ENCODE peak calls at places on chromosomes 12 and 14, in six cellular contexts. P, F, W, M, X and C are unnamed samples.
A peak's percentile ranks its signal among the peaks of the same experiment; 100 is the strongest.

GRCh38 chr12:88707800-88708199 is 127.5 kb upstream of the KITLG start:
- DNase-seq in P (no peak), F (no peak), W (no peak), M (no peak), X (no peak), C (no peak)

GRCh38 chr12:93626160-93626559 is 51.0 kb upstream of the CRADD start:
- DNase-seq in P (no peak), F (no peak), W (no peak), M (no peak), X (peak; percentile 35), C (no peak)

GRCh38 chr12:49263400-49263763 is 1.5 kb upstream of the TUBA1C start:
- DNase-seq in P (no peak), F (no peak), W (no peak), M (no peak), X (no peak), C (no peak)

GRCh38 chr14:63991833-63992232 is 139.0 kb downstream of the SYNE2 start:
- DNase-seq in P (no peak), F (no peak), W (no peak), M (no peak), X (no peak), C (no peak)

GRCh38 chr12:4894019-4894418 is 15.7 kb upstream of the KCNA1 start:
- DNase-seq in P (no peak), F (no peak), W (no peak), M (no peak), X (no peak), C (no peak)

GRCh38 chr14:50089213-50089612 is 27.2 kb downstream of the VCPKMT start:
- DNase-seq in P (no peak), F (no peak), W (no peak), M (no peak), X (no peak), C (no peak)

GRCh38 chr12:59708484-59708883 is 112.7 kb downstream of the SLC16A7 start:
- DNase-seq in P (no peak), F (no peak), W (no peak), M (peak; percentile 43), X (peak; percentile 30), C (no peak)

GRCh38 chr12:76799362-76799761 is 35.4 kb downstream of the ZDHHC17 start:
- DNase-seq in P (no peak), F (no peak), W (no peak), M (no peak), X (peak; percentile 44), C (no peak)

GRCh38 chr14:69682607-69683263 is 71.3 kb downstream of the SUSD6 start:
- DNase-seq in P (peak; percentile 34), F (no peak), W (no peak), M (peak; percentile 54), X (peak; percentile 55), C (no peak)

GRCh38 chr14:75470238-75470797 is 42.5 kb downstream of the JDP2 start:
- DNase-seq in P (no peak), F (no peak), W (peak; percentile 61), M (no peak), X (no peak), C (no peak)

GRCh38 chr12:12786371-12786715 is 884 bp downstream of the APOLD1 start:
- DNase-seq in P (peak; percentile 68), F (no peak), W (no peak), M (no peak), X (no peak), C (no peak)

GRCh38 chr12:132099739-132100138 is 44.4 kb downstream of the DDX51 start:
- DNase-seq in P (no peak), F (no peak), W (no peak), M (no peak), X (no peak), C (no peak)
- H3K36me3 ChIP-seq in P (peaks cover 12% of the 10 kb centered on the region), F (no peaks in the 10 kb centered on the region), W (peaks cover 13% of the 10 kb centered on the region), M (peaks cover 8% of the 10 kb centered on the region), X (peaks cover 2% of the 10 kb centered on the region), C (peaks cover 77% of the 10 kb centered on the region)

GRCh38 chr14:88005978-88006851 is 1.3 kb downstream of the GPR65 start:
- DNase-seq in P (no peak), F (no peak), W (peak; percentile 47), M (no peak), X (no peak), C (no peak)
- H3K4me3 ChIP-seq in P (no peak overlapping the region), F (no peak overlapping the region), W (peak overlapping the region; percentile 37), M (no peak overlapping the region), X (no peak overlapping the region), C (no peak overlapping the region)

DNA sequence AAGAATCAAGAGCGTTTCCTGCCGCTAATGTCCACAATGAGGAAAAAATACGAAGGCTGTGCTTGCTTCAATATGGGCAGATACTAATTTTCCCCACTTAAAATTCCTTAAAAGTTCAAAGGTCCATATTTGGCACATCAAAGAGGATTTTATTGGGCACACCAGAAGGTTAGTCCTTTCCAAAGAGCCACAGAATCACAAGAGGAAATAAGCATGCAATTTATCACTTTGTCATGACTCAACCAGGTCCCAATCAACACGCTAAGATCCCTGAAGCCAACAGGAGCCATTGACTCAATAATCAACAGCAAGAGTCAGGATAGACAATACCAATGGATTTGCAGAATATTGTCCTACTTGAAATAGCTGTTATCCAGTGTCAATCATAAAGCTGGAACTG is 80.6 kb downstream of the MAP1LC3B2 start:
- DNase-seq in P (no peak), F (no peak), W (no peak), M (no peak), X (no peak), C (no peak)
- H3K9me3 ChIP-seq in P (no peaks in the 10 kb centered on the region), F (no peaks in the 10 kb centered on the region), W (no peaks in the 10 kb centered on the region), M (no peaks in the 10 kb centered on the region), X (no peaks in the 10 kb centered on the region), C (no peaks in the 10 kb centered on the region)

GRCh38 chr12:47785036-47785886 is 12.2 kb downstream of the SLC48A1 start:
- DNase-seq in P (no peak), F (peak; percentile 82), W (no peak), M (no peak), X (no peak), C (no peak)

GRCh38 chr12:47787596-47788319 is 14.7 kb downstream of the SLC48A1 start:
- DNase-seq in P (no peak), F (no peak), W (no peak), M (no peak), X (no peak), C (no peak)

GRCh38 chr12:47783821-47784819 is 11.1 kb downstream of the SLC48A1 start:
- DNase-seq in P (no peak), F (no peak), W (peak; percentile 35), M (no peak), X (no peak), C (no peak)

GRCh38 chr12:47786662-47786974 is 13.6 kb downstream of the SLC48A1 start:
- DNase-seq in P (no peak), F (no peak), W (no peak), M (no peak), X (no peak), C (no peak)

DNA sequence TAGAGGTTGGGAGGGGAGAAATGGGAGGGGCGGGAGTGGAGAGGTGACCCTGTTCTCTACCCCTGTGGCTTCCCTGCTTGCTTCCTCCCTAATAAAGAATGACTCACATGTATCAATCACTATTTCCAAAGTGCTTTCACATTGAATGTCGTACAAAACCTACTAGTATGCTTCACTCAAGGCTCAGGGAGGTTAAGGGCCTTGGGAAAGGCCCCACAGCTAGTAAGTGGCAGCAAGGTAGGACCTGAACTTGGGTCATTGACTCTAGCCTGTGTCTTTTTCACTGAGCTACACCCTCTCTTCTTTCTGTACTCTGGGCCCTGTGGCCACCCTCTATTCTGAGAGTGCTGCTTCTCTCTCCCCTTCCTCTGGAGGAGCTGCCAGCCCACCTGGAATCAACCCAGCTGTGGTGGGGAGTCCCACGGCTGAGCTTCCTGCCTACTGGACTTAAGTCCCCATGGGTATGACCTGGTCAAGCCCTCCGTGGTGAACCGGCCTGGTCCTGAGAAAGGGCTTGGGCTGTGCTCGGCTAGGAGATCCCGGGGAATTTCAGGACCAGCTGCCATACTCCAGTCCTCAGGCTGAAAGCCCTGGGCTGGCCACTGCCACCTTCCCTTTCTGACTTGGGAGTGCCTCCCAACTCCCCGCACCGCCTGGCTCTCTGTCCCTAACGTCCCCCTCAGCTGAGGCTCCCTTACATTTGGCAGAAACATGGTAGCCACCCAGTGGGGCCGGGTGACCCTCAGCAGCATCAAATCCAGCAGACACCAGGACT is 13.0 kb downstream of the SLC48A1 start:
- DNase-seq in P (peak; percentile 45), F (no peak), W (peak; percentile 37), M (no peak), X (no peak), C (no peak)
- H3K36me3 ChIP-seq in P (peaks cover 57% of the 10 kb centered on the region), F (no peaks in the 10 kb centered on the region), W (peaks cover 96% of the 10 kb centered on the region), M (peaks cover 74% of the 10 kb centered on the region), X (peaks cover 22% of the 10 kb centered on the region), C (peaks cover 66% of the 10 kb centered on the region)